ENCODE peak calls at places on chromosomes 11 and 22, in four cellular contexts. T, V, L and B are unnamed samples.

GRCh38 chr22:20013382-20013871 is 3.2 kb downstream of the ARVCF start:
- DNase-seq in T (peak; percentile 85), V (peak; percentile 34), L (peak; percentile 84), B (no peak)

GRCh38 chr22:47757741-47758140 is 995.3 kb downstream of the TBC1D22A start:
- DNase-seq in T (no peak), V (no peak), L (no peak), B (no peak)

GRCh38 chr11:61969838-61970452 is 2.5 kb upstream of the FTH1 start:
- DNase-seq in T (no peak), V (peak; percentile 93), L (no peak), B (no peak)

GRCh38 chr22:19868773-19869471 is 14.2 kb upstream of the GNB1L start:
- DNase-seq in T (no peak), V (no peak), L (peak; percentile 77), B (no peak)

GRCh38 chr11:96147186-96147585 is 195.8 kb downstream of the MAML2 start:
- DNase-seq in T (no peak), V (no peak), L (no peak), B (no peak)

GRCh38 chr11:14232652-14233051 is 126.3 kb downstream of the RRAS2 start:
- DNase-seq in T (no peak), V (no peak), L (no peak), B (no peak)

GRCh38 chr22:46322711-46323110 is 12.8 kb upstream of the TRMU start:
- DNase-seq in T (no peak), V (no peak), L (no peak), B (no peak)

GRCh38 chr11:76030286-76030685 is 176.0 kb downstream of the WNT11 start:
- DNase-seq in T (no peak), V (peak; percentile 21), L (peak; percentile 78), B (no peak)

GRCh38 chr22:24950272-24950902 is 2.1 kb upstream of the KIAA1671 start:
- DNase-seq in T (peak; percentile 26), V (peak; percentile 47), L (peak; percentile 29), B (no peak)

GRCh38 chr22:28075260-28075981 is 156.4 kb upstream of the PITPNB start:
- DNase-seq in T (no peak), V (peak; percentile 91), L (peak; percentile 65), B (no peak)

GRCh38 chr11:12159351-12160099 is 49.1 kb downstream of the MICAL2 start:
- DNase-seq in T (no peak), V (peak; percentile 91), L (peak; percentile 90), B (no peak)

GRCh38 chr11:35322321-35322979 is 96.9 kb downstream of the SLC1A2 start:
- DNase-seq in T (no peak), V (no peak), L (no peak), B (no peak)

GRCh38 chr11:6615882-6616585 is 3.2 kb downstream of the TPP1 start:
- DNase-seq in T (no peak), V (peak; percentile 65), L (no peak), B (no peak)

GRCh38 chr22:49976439-49977175 is 16.0 kb downstream of the PIM3 start:
- DNase-seq in T (no peak), V (no peak), L (peak; percentile 1), B (peak; percentile 22)

GRCh38 chr11:102320679-102321078 is 3.4 kb downstream of the BIRC3 start:
- DNase-seq in T (no peak), V (no peak), L (no peak), B (no peak)

GRCh38 chr22:27068121-27068520 is 410.7 kb downstream of the MIAT start:
- DNase-seq in T (no peak), V (no peak), L (no peak), B (no peak)

GRCh38 chr11:12029738-12030363 is 21.4 kb upstream of the DKK3 start:
- DNase-seq in T (no peak), V (peak; percentile 73), L (peak; percentile 59), B (no peak)

GRCh38 chr11:78742430-78742829 is 167.8 kb upstream of the NARS2 start:
- DNase-seq in T (no peak), V (peak; percentile 45), L (peak; percentile 80), B (peak; percentile 72)

GRCh38 chr11:28231475-28231874 is 123.3 kb downstream of the METTL15 start:
- DNase-seq in T (no peak), V (peak; percentile 27), L (peak; percentile 3), B (no peak)

GRCh38 chr11:20337526-20338154 is 25.9 kb upstream of the HTATIP2 start:
- DNase-seq in T (peak; percentile 27), V (peak; percentile 40), L (peak; percentile 43), B (no peak)

GRCh38 chr11:102546427-102546826 is 15.9 kb upstream of the MMP7 start:
- DNase-seq in T (no peak), V (peak; percentile 44), L (no peak), B (no peak)

GRCh38 chr11:130448416-130449068 is at the start of gene ADAMTS15:
- DNase-seq in T (peak; percentile 91), V (peak; percentile 84), L (peak; percentile 96), B (peak; percentile 66)

GRCh38 chr22:27801616-27802388 is at the start of gene MN1:
- DNase-seq in T (peak; percentile 75), V (peak; percentile 26), L (peak; percentile 87), B (no peak)